ENCODE peak calls at places on chromosomes 13 and 19, in seven cellular contexts. L, X, W, C, Y, S and A are unnamed samples.

GRCh38 chr13:22154041-22154440 is 483.2 kb downstream of the FGF9 start:
- DNase-seq in Y (peak), C (no peak), S (no peak), W (no peak), X (no peak), L (no peak), A (no peak)

GRCh38 chr13:36915106-36915505 is 4.9 kb downstream of the SMAD9 start:
- DNase-seq in S (no peak), Y (no peak), X (peak), W (no peak), L (no peak), C (no peak), A (no peak)

GRCh38 chr19:2552859-2553258 is 76.9 kb downstream of the GADD45B start:
- DNase-seq in W (peak), S (peak), Y (no peak), X (no peak), L (no peak), C (peak), A (peak)

GRCh38 chr13:110799246-110800236 is 86.0 kb downstream of the ING1 start:
- DNase-seq in W (no peak), L (no peak), S (peak), X (peak), C (peak), Y (peak), A (no peak)

GRCh38 chr19:4519521-4520277 is 1.4 kb upstream of the PLIN4 start:
- DNase-seq in L (no peak), C (no peak), W (no peak), S (no peak), X (peak), Y (no peak), A (no peak)

GRCh38 chr13:44079413-44080205 is 199.9 kb downstream of the LACC1 start:
- DNase-seq in S (no peak), Y (no peak), W (no peak), L (no peak), C (no peak), X (no peak), A (no peak)

GRCh38 chr19:10751109-10751972 is 33.5 kb downstream of the DNM2 start:
- DNase-seq in C (no peak), Y (no peak), W (no peak), L (no peak), S (no peak), X (no peak), A (peak)

GRCh38 chr13:78393286-78393685 is 210.1 kb downstream of the POU4F1 start:
- DNase-seq in Y (no peak), W (no peak), X (no peak), S (no peak), C (no peak), L (no peak), A (no peak)

GRCh38 chr13:94324409-94325147 is 154.9 kb downstream of the DCT start:
- DNase-seq in Y (no peak), X (no peak), W (no peak), S (no peak), C (no peak), L (no peak), A (no peak)

GRCh38 chr13:63370101-63370500 is 1954.5 kb upstream of the PCDH20 start:
- DNase-seq in C (no peak), L (no peak), S (no peak), X (no peak), W (no peak), Y (no peak), A (no peak)

GRCh38 chr13:24284876-24285275 is 24.5 kb upstream of the C1QTNF9 start:
- DNase-seq in Y (no peak), S (no peak), L (no peak), C (no peak), W (no peak), X (no peak), A (no peak)

GRCh38 chr13:101487046-101487830 is 34.8 kb downstream of the ITGBL1 start:
- DNase-seq in S (no peak), Y (no peak), X (no peak), W (no peak), L (peak), C (no peak), A (no peak)

GRCh38 chr13:32205426-32206096 is 109.6 kb downstream of the ZAR1L start:
- DNase-seq in X (peak), L (no peak), C (no peak), Y (no peak), W (no peak), S (no peak), A (no peak)

GRCh38 chr19:40612831-40613668 is 11.9 kb downstream of the LTBP4 start:
- DNase-seq in X (peak), Y (peak), L (peak), S (no peak), C (no peak), W (no peak), A (no peak)

GRCh38 chr13:82356667-82357066 is 1525.6 kb downstream of the SLITRK1 start:
- DNase-seq in Y (peak), W (no peak), L (no peak), C (no peak), S (peak), X (no peak), A (no peak)

GRCh38 chr13:94712812-94713555 is 639 bp upstream of the SOX21 start:
- DNase-seq in W (no peak), Y (no peak), S (peak), L (peak), X (peak), C (no peak), A (no peak)